ENCODE peak calls at places on chromosomes 1 and 21, in seven cellular contexts. K, I, V, G, L, U and A are unnamed samples.

GRCh38 chr1:174358344-174358743 is 89.4 kb upstream of the GPR52 start:
- DNase-seq in K (no peak), I (peak; percentile 34), V (no peak), G (no peak), L (peak; percentile 43), U (no peak), A (peak; percentile 56)

GRCh38 chr1:204591473-204592090 is 75.4 kb downstream of the MDM4 start:
- DNase-seq in K (no peak), I (peak; percentile 63), V (no peak), G (no peak), L (no peak), U (no peak), A (no peak)

GRCh38 chr1:236140705-236141446 is 1.5 kb upstream of the GPR137B start:
- DNase-seq in K (no peak), I (no peak), V (no peak), G (no peak), L (no peak), U (no peak), A (no peak)

GRCh38 chr21:34335316-34335715 is 28.5 kb upstream of the KCNE2 start:
- DNase-seq in K (no peak), I (peak; percentile 43), V (no peak), G (no peak), L (no peak), U (no peak), A (no peak)

GRCh38 chr1:230128569-230129269 is 61.7 kb downstream of the GALNT2 start:
- DNase-seq in K (peak; percentile 38), I (no peak), V (no peak), G (no peak), L (no peak), U (no peak), A (no peak)

GRCh38 chr1:11797525-11798216 is 8.1 kb downstream of the MTHFR start:
- DNase-seq in K (no peak), I (peak; percentile 54), V (no peak), G (peak; percentile 65), L (peak; percentile 84), U (no peak), A (peak; percentile 98)

GRCh38 chr1:78650114-78650513 is 483 bp downstream of the IFI44 start:
- DNase-seq in K (no peak), I (peak; percentile 24), V (no peak), G (no peak), L (no peak), U (no peak), A (peak; percentile 71)

GRCh38 chr1:54456921-54457529 is 50.8 kb upstream of the SSBP3 start:
- DNase-seq in K (no peak), I (no peak), V (no peak), G (peak; percentile 30), L (no peak), U (no peak), A (no peak)

GRCh38 chr21:41481191-41481590 is 26.8 kb downstream of the TMPRSS2 start:
- DNase-seq in K (no peak), I (peak; percentile 58), V (no peak), G (no peak), L (no peak), U (no peak), A (no peak)

GRCh38 chr1:22490309-22490708 is 38.7 kb downstream of the ZBTB40 start:
- DNase-seq in K (no peak), I (peak; percentile 31), V (no peak), G (no peak), L (no peak), U (no peak), A (no peak)

GRCh38 chr1:153561401-153561985 is 4.2 kb downstream of the S100A2 start:
- DNase-seq in K (no peak), I (no peak), V (no peak), G (peak; percentile 48), L (no peak), U (no peak), A (no peak)

GRCh38 chr1:154326546-154327465 is 1.5 kb downstream of the ATP8B2 start:
- DNase-seq in K (no peak), I (peak; percentile 92), V (no peak), G (no peak), L (peak; percentile 74), U (no peak), A (peak; percentile 63)

GRCh38 chr1:172905452-172905851 is 145.3 kb downstream of the TNFSF18 start:
- DNase-seq in K (no peak), I (peak; percentile 76), V (no peak), G (no peak), L (no peak), U (no peak), A (no peak)

GRCh38 chr1:193325042-193325441 is 138.6 kb upstream of the B3GALT2 start:
- DNase-seq in K (no peak), I (no peak), V (no peak), G (no peak), L (no peak), U (no peak), A (no peak)

GRCh38 chr1:10659646-10660540 is 136.6 kb downstream of the CASZ1 start:
- DNase-seq in K (no peak), I (no peak), V (no peak), G (no peak), L (no peak), U (no peak), A (no peak)

GRCh38 chr1:108121361-108122143 is 78.6 kb downstream of the SLC25A24 start:
- DNase-seq in K (no peak), I (no peak), V (peak; percentile 31), G (no peak), L (peak; percentile 33), U (no peak), A (no peak)

GRCh38 chr1:217140041-217140901 is 417.0 kb upstream of the ESRRG start:
- DNase-seq in K (no peak), I (no peak), V (no peak), G (no peak), L (no peak), U (no peak), A (no peak)

GRCh38 chr1:245418029-245418428 is 263.2 kb downstream of the KIF26B start:
- DNase-seq in K (no peak), I (no peak), V (no peak), G (no peak), L (no peak), U (no peak), A (no peak)

GRCh38 chr1:169586395-169587255 is at the start of gene F5:
- DNase-seq in K (peak; percentile 85), I (peak; percentile 54), V (peak; percentile 74), G (peak; percentile 87), L (peak; percentile 17), U (peak; percentile 54), A (peak; percentile 71)

GRCh38 chr1:41442697-41443251 is 41.7 kb downstream of the EDN2 start:
- DNase-seq in K (no peak), I (no peak), V (no peak), G (no peak), L (no peak), U (no peak), A (no peak)

GRCh38 chr1:205505791-205506190 is 1.3 kb downstream of the CDK18 start:
- DNase-seq in K (no peak), I (no peak), V (no peak), G (peak; percentile 78), L (peak; percentile 43), U (no peak), A (no peak)

GRCh38 chr1:111133863-111134262 is 6.0 kb downstream of the DRAM2 start:
- DNase-seq in K (peak; percentile 18), I (no peak), V (no peak), G (no peak), L (no peak), U (no peak), A (no peak)

GRCh38 chr1:203871114-203871875 is 9.9 kb downstream of the SNRPE start:
- DNase-seq in K (peak; percentile 76), I (peak; percentile 80), V (peak; percentile 50), G (no peak), L (peak; percentile 67), U (peak; percentile 55), A (peak; percentile 79)

GRCh38 chr1:109371271-109371739 is 26.4 kb downstream of the SORT1 start:
- DNase-seq in K (peak; percentile 47), I (peak; percentile 63), V (no peak), G (no peak), L (no peak), U (no peak), A (peak; percentile 64)

GRCh38 chr1:235511470-235512240 is 7.4 kb upstream of the B3GALNT2 start:
- DNase-seq in K (peak; percentile 26), I (peak; percentile 49), V (no peak), G (no peak), L (no peak), U (no peak), A (peak; percentile 35)

GRCh38 chr1:162942903-162943567 is 82.1 kb upstream of the CCDC190 start:
- DNase-seq in K (no peak), I (peak; percentile 53), V (no peak), G (no peak), L (no peak), U (no peak), A (no peak)

GRCh38 chr1:151513626-151514101 is 2.5 kb downstream of the CGN start:
- DNase-seq in K (no peak), I (peak; percentile 19), V (no peak), G (peak; percentile 87), L (no peak), U (no peak), A (no peak)

GRCh38 chr1:230976825-230977747 is 1.6 kb downstream of the TTC13 start:
- DNase-seq in K (peak; percentile 19), I (no peak), V (no peak), G (no peak), L (no peak), U (no peak), A (peak; percentile 29)

GRCh38 chr1:39890267-39890666 is 7.0 kb upstream of the TRIT1 start:
- DNase-seq in K (peak; percentile 54), I (no peak), V (no peak), G (no peak), L (no peak), U (no peak), A (peak; percentile 54)

GRCh38 chr1:52904590-52905375 is 16.8 kb downstream of the ECHDC2 start:
- DNase-seq in K (peak; percentile 46), I (peak; percentile 36), V (peak; percentile 63), G (no peak), L (peak; percentile 79), U (no peak), A (peak; percentile 24)

GRCh38 chr1:22786719-22787489 is 76.3 kb downstream of the EPHB2 start:
- DNase-seq in K (no peak), I (no peak), V (no peak), G (no peak), L (no peak), U (no peak), A (no peak)